ENCODE peak calls at places on chromosomes 5 and 9, in seven cellular contexts. D is HCT116; U is stomach; I is BJ; R is CD8-positive, alpha-beta memory T cell; A is AG04449; L is psoas muscle. W is an unnamed sample.

GRCh38 chr5:150230842-150231241 is 41.0 kb downstream of the SLC6A7 start:
- DNase-seq in I (no peak), R (no peak), L (no peak), A (no peak), U (no peak), D (no peak), W (no peak)

GRCh38 chr9:91211919-91212318 is 149.8 kb downstream of the AUH start:
- DNase-seq in U (peak; percentile 44), I (no peak), A (no peak), D (no peak), R (no peak), L (no peak), W (no peak)

GRCh38 chr5:134878403-134878802 is 4.2 kb downstream of the TXNDC15 start:
- DNase-seq in L (no peak), I (no peak), U (peak; percentile 50), A (no peak), R (no peak), D (no peak), W (no peak)

GRCh38 chr5:107990881-107991810 is 320.4 kb upstream of the EFNA5 start:
- DNase-seq in R (no peak), I (no peak), A (no peak), D (no peak), L (no peak), U (no peak), W (no peak)

GRCh38 chr9:121852241-121852640 is 200.8 kb downstream of the DAB2IP start:
- DNase-seq in L (no peak), D (no peak), U (no peak), A (no peak), I (no peak), R (no peak), W (no peak)

GRCh38 chr5:135398855-135399837 is at the start of gene MACROH2A1:
- DNase-seq in R (peak; percentile 81), L (peak; percentile 95), I (no peak), D (peak; percentile 38), A (no peak), U (peak; percentile 92), W (peak; percentile 87)

GRCh38 chr5:10297646-10298204 is 10.0 kb downstream of the CMBL start:
- DNase-seq in U (no peak), D (no peak), I (no peak), R (no peak), L (no peak), A (no peak), W (no peak)

GRCh38 chr5:156835905-156836304 is 14.2 kb upstream of the PPP1R2B start:
- DNase-seq in U (no peak), L (no peak), A (no peak), R (no peak), I (no peak), D (peak; percentile 10), W (no peak)

GRCh38 chr9:85248514-85249312 is 493.0 kb downstream of the AGTPBP1 start:
- DNase-seq in I (no peak), D (no peak), R (no peak), A (peak; percentile 45), U (no peak), L (no peak), W (no peak)

GRCh38 chr5:149796025-149796424 is 65.9 kb downstream of the PPARGC1B start:
- DNase-seq in I (no peak), L (no peak), A (no peak), D (no peak), U (no peak), R (no peak), W (no peak)

GRCh38 chr5:17415282-17415681 is 82.7 kb upstream of the TAF11L2 start:
- DNase-seq in A (no peak), L (no peak), D (no peak), U (no peak), R (no peak), I (no peak), W (no peak)

GRCh38 chr5:12965804-12966203 is 978.7 kb downstream of the DNAH5 start:
- DNase-seq in L (no peak), I (no peak), D (no peak), R (no peak), U (no peak), A (no peak), W (no peak)

GRCh38 chr9:126211441-126212074 is 115.1 kb upstream of the MVB12B start:
- DNase-seq in A (no peak), R (no peak), L (no peak), D (no peak), I (no peak), U (no peak), W (no peak)

GRCh38 chr5:98458726-98459125 is 314.7 kb upstream of the RGMB start:
- DNase-seq in I (no peak), A (no peak), R (no peak), U (no peak), D (no peak), L (no peak), W (no peak)

GRCh38 chr9:113492343-113493079 is 29.0 kb downstream of the RGS3 start:
- DNase-seq in I (no peak), D (no peak), L (peak; percentile 46), A (no peak), R (no peak), U (no peak), W (no peak)

GRCh38 chr5:17190242-17190778 is 27.1 kb upstream of the BASP1 start:
- DNase-seq in R (no peak), D (peak; percentile 46), I (peak; percentile 81), A (no peak), L (no peak), U (no peak), W (peak; percentile 53)

GRCh38 chr5:158514353-158514960 is 585.3 kb downstream of the EBF1 start:
- DNase-seq in L (no peak), A (peak; percentile 44), D (no peak), I (no peak), R (no peak), U (no peak), W (no peak)

GRCh38 chr9:134487066-134487710 is 154.4 kb upstream of the COL5A1 start:
- DNase-seq in U (no peak), L (no peak), R (peak; percentile 23), A (no peak), I (no peak), D (no peak), W (no peak)

GRCh38 chr9:32551491-32552049 is 557 bp upstream of the SMIM27 start:
- DNase-seq in I (no peak), D (peak; percentile 7), A (no peak), R (peak; percentile 62), L (peak; percentile 18), U (no peak), W (peak; percentile 26)

GRCh38 chr5:131082034-131082550 is 83.0 kb downstream of the HINT1 start:
- DNase-seq in U (no peak), A (no peak), R (no peak), L (no peak), D (no peak), I (no peak), W (no peak)
- H3K4me3 ChIP-seq in U (no peak overlapping the region), A (no peak overlapping the region), R (no peak overlapping the region), L (no peak overlapping the region), D (no peak overlapping the region), I (no peak overlapping the region), W (no peak overlapping the region)

DNA sequence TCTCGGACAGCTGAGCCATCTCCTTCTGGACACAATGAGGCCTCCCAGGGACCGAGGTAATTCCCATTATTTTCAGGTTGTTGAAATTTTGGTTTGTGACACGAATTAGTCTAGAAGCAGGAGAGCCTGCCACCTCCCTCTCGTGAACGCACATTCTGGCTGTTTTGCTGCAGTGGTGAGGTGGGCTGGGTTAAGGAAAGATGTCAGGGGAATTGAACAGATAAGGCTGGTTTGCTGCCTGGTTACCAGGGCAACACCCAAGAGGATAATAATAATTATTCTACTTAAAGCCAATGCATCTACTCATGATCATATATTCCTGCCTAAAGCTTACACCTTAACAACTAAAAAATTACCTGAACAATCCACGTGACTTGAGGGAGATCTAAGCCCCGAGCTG is 38.1 kb downstream of the DDX31 start:
- DNase-seq in R (no peak), I (no peak), A (no peak), L (no peak), U (no peak), D (no peak), W (no peak)
- H3K4me3 ChIP-seq in R (no peak overlapping the region), I (no peak overlapping the region), A (no peak overlapping the region), L (no peak overlapping the region), U (no peak overlapping the region), D (no peak overlapping the region), W (no peak overlapping the region)

GRCh38 chr9:89453452-89453851 is 44.5 kb downstream of the SEMA4D start:
- DNase-seq in I (no peak), D (no peak), U (no peak), R (no peak), A (no peak), L (no peak), W (no peak)

GRCh38 chr9:89454498-89455355 is 43.2 kb downstream of the SEMA4D start:
- DNase-seq in U (no peak), L (no peak), A (no peak), R (no peak), I (no peak), D (no peak), W (no peak)

GRCh38 chr9:89452561-89452960 is 45.4 kb downstream of the SEMA4D start:
- DNase-seq in I (no peak), L (no peak), A (no peak), R (no peak), U (no peak), D (no peak), W (no peak)

GRCh38 chr9:89457376-89457855 is 40.5 kb downstream of the SEMA4D start:
- DNase-seq in I (no peak), L (no peak), R (no peak), U (no peak), D (no peak), A (no peak), W (no peak)

DNA sequence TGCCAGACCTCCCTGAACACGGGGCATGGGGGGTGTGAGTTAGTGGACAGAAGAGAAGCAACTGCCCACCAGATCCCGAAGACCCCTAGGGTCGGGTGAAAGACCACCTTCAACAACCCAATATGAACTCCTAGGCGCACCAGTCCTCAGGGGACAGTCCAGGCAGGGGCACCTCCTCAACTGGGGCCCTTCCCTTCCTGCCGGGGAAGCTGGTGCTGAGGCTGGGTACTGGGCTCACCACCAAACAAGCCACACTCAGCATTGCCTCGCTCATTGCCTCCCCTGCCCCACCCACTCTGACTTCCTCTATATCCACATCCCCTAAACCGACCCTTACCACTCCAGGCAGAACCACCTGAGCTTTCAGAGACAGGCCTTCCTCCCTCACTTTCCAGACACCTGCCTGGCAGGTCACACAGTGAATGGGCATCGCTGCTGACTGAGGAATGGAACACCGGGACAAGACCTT is 42.5 kb downstream of the SEMA4D start:
- DNase-seq in R (peak; percentile 68), L (no peak), D (no peak), U (no peak), I (no peak), A (no peak), W (no peak)
- H3K4me3 ChIP-seq in R (peak overlapping the region; percentile 38), L (no peak overlapping the region), D (no peak overlapping the region), U (no peak overlapping the region), I (no peak overlapping the region), A (no peak overlapping the region), W (no peak overlapping the region)

DNA sequence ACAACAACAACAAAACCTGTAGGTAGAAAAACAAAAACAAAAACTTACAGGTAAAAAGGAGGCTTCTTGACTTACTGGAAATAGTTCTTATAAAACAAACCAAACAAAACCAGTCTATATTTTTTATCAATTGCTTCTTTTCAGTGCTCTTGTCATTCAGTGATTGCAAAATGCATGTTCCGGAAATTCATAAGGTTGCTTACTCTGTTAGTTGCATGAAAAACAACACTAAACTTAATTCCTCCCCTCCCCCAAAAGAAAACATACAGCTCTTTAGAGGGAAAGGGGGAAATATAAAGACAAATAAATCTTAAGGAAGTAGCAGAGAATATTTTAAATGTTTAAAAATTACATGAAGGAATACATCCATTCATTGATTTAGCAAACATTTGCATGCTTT is 19.1 kb downstream of the CPEB4 start:
- DNase-seq in U (no peak), D (no peak), I (no peak), L (no peak), A (no peak), R (no peak), W (no peak)
- H3K4me3 ChIP-seq in U (no peak overlapping the region), D (no peak overlapping the region), I (no peak overlapping the region), L (peak overlapping the region; percentile 47), A (no peak overlapping the region), R (no peak overlapping the region), W (no peak overlapping the region)

W was measured in uterus.